ENCODE peak calls at places on chromosome 9, in six cellular contexts. S, K, J, O, B and Y are unnamed samples.

GRCh38 chr9:133494636-133495326 is 15.9 kb upstream of the SLC2A6 start:
- DNase-seq in S (no peak), B (no peak), J (no peak), K (no peak), O (no peak), Y (no peak)

GRCh38 chr9:109974143-109974917 is 194.3 kb downstream of the PALM2AKAP2 start:
- DNase-seq in J (no peak), S (no peak), K (no peak), O (peak; percentile 33), B (no peak), Y (no peak)

GRCh38 chr9:18061332-18061731 is 412.6 kb upstream of the ADAMTSL1 start:
- DNase-seq in S (no peak), K (no peak), B (no peak), J (no peak), O (no peak), Y (no peak)

GRCh38 chr9:115132648-115133047 is 14.7 kb upstream of the TNC start:
- DNase-seq in B (no peak), K (peak; percentile 78), O (no peak), S (no peak), J (no peak), Y (peak; percentile 89)

GRCh38 chr9:71638627-71639026 is 129.7 kb downstream of the CEMIP2 start:
- DNase-seq in B (no peak), O (no peak), J (no peak), S (no peak), K (peak; percentile 24), Y (no peak)

GRCh38 chr9:136110082-136111061 is 8.3 kb downstream of the TMEM250 start:
- DNase-seq in J (peak; percentile 66), S (no peak), B (no peak), K (peak; percentile 43), O (no peak), Y (peak; percentile 15)

GRCh38 chr9:99079542-99079941 is 25.4 kb upstream of the TGFBR1 start:
- DNase-seq in S (no peak), B (no peak), O (peak; percentile 30), K (no peak), J (no peak), Y (no peak)

GRCh38 chr9:109967651-109968331 is 187.8 kb downstream of the PALM2AKAP2 start:
- DNase-seq in S (no peak), B (no peak), K (no peak), O (peak; percentile 14), J (no peak), Y (no peak)

GRCh38 chr9:96048116-96048953 is 172.8 kb downstream of the ERCC6L2 start:
- DNase-seq in K (peak; percentile 28), J (peak; percentile 44), B (no peak), S (peak; percentile 65), O (no peak), Y (no peak)

GRCh38 chr9:108151161-108151586 is 661.6 kb upstream of the KLF4 start:
- DNase-seq in S (no peak), O (no peak), J (no peak), B (no peak), K (peak; percentile 69), Y (peak; percentile 60)

GRCh38 chr9:28956111-28956880 is 1383.0 kb upstream of the C9orf72 start:
- DNase-seq in J (no peak), B (no peak), K (no peak), S (no peak), O (no peak), Y (no peak)

GRCh38 chr9:14383815-14384214 is 69.9 kb upstream of the NFIB start:
- DNase-seq in J (no peak), B (no peak), O (no peak), K (no peak), S (no peak), Y (no peak)

GRCh38 chr9:27504259-27504658 is 19.8 kb upstream of the IFNK start:
- DNase-seq in B (no peak), O (no peak), J (no peak), K (no peak), S (no peak), Y (no peak)

GRCh38 chr9:111961011-111961410 is 64.4 kb downstream of the UGCG start:
- DNase-seq in J (no peak), K (no peak), S (no peak), B (no peak), O (no peak), Y (peak; percentile 79)

GRCh38 chr9:132818588-132818987 is 59.5 kb downstream of the AK8 start:
- DNase-seq in B (no peak), K (no peak), S (no peak), O (no peak), J (no peak), Y (no peak)

GRCh38 chr9:120386390-120387131 is 193.4 kb downstream of the CDK5RAP2 start:
- DNase-seq in O (no peak), K (no peak), B (no peak), S (no peak), J (no peak), Y (no peak)

GRCh38 chr9:123353984-123354591 is 1.9 kb upstream of the CRB2 start:
- DNase-seq in K (peak; percentile 71), J (peak; percentile 91), B (peak; percentile 53), O (peak; percentile 65), S (peak; percentile 81), Y (peak; percentile 46)

GRCh38 chr9:38240051-38240450 is 152.5 kb upstream of the ALDH1B1 start:
- DNase-seq in K (no peak), B (no peak), S (no peak), O (peak; percentile 2), J (no peak), Y (no peak)
- H3K14ac ChIP-seq in K (no peak overlapping the region), B (no peak overlapping the region), S (no peak overlapping the region), O (no peak overlapping the region), J (no peak overlapping the region), Y (no peak overlapping the region)

GRCh38 chr9:137300607-137301085 is 1.4 kb downstream of the NRARP start:
- DNase-seq in J (peak; percentile 68), O (no peak), K (peak; percentile 90), S (peak; percentile 70), B (no peak), Y (peak; percentile 20)

GRCh38 chr9:137299938-137300337 is 2.1 kb downstream of the NRARP start:
- DNase-seq in S (no peak), J (peak; percentile 39), B (no peak), K (no peak), O (no peak), Y (no peak)

GRCh38 chr9:137297966-137298365 is 4.1 kb downstream of the NRARP start:
- DNase-seq in S (no peak), J (peak; percentile 31), K (no peak), O (no peak), B (no peak), Y (no peak)

GRCh38 chr9:137298401-137298982 is 3.6 kb downstream of the NRARP start:
- DNase-seq in O (no peak), S (no peak), K (no peak), J (peak; percentile 35), B (no peak), Y (no peak)

GRCh38 chr9:137298983-137299521 is 3.0 kb downstream of the NRARP start:
- DNase-seq in O (no peak), K (no peak), B (no peak), J (peak; percentile 60), S (no peak), Y (no peak)
- H3K14ac ChIP-seq in O (no peak overlapping the region), K (no peak overlapping the region), B (no peak overlapping the region), J (no peak overlapping the region), S (no peak overlapping the region), Y (no peak overlapping the region)

GRCh38 chr9:134736791-134737489 is 95.3 kb downstream of the COL5A1 start:
- DNase-seq in K (no peak), O (no peak), S (no peak), B (no peak), J (no peak), Y (no peak)
- H3K14ac ChIP-seq in K (no peak overlapping the region), O (no peak overlapping the region), S (peak overlapping the region; percentile 66), B (no peak overlapping the region), J (no peak overlapping the region), Y (no peak overlapping the region)

GRCh38 chr9:36218411-36218901 is 27.7 kb downstream of the CLTA start:
- DNase-seq in K (no peak), O (no peak), S (no peak), J (no peak), B (no peak), Y (no peak)

GRCh38 chr9:36222449-36222848 is 31.7 kb downstream of the CLTA start:
- DNase-seq in S (no peak), B (no peak), O (no peak), J (no peak), K (no peak), Y (peak; percentile 45)

GRCh38 chr9:36217256-36217968 is 26.7 kb downstream of the CLTA start:
- DNase-seq in O (no peak), S (no peak), K (no peak), B (no peak), J (no peak), Y (no peak)

GRCh38 chr9:36218011-36218410 is 27.3 kb downstream of the CLTA start:
- DNase-seq in O (no peak), K (no peak), B (no peak), J (no peak), S (no peak), Y (no peak)

GRCh38 chr9:36221667-36222066 is 30.9 kb downstream of the CLTA start:
- DNase-seq in K (no peak), O (no peak), J (no peak), B (no peak), S (no peak), Y (no peak)
- H3K14ac ChIP-seq in K (no peak overlapping the region), O (no peak overlapping the region), J (no peak overlapping the region), B (no peak overlapping the region), S (no peak overlapping the region), Y (no peak overlapping the region)

GRCh38 chr9:105243935-105244273 is 547 bp upstream of the SLC44A1 start:
- DNase-seq in S (no peak), J (no peak), O (no peak), K (no peak), B (no peak), Y (no peak)

GRCh38 chr9:105244996-105245719 is 707 bp downstream of the SLC44A1 start:
- DNase-seq in K (peak; percentile 66), B (peak; percentile 70), O (peak; percentile 62), J (peak; percentile 90), S (peak; percentile 32), Y (no peak)

GRCh38 chr9:105245720-105246161 is 1.3 kb downstream of the SLC44A1 start:
- DNase-seq in S (no peak), K (no peak), J (no peak), B (no peak), O (no peak), Y (no peak)

GRCh38 chr9:105243015-105243686 is 1.3 kb upstream of the SLC44A1 start:
- DNase-seq in O (peak; percentile 94), K (peak; percentile 80), B (no peak), J (no peak), S (no peak), Y (peak; percentile 49)

DNA sequence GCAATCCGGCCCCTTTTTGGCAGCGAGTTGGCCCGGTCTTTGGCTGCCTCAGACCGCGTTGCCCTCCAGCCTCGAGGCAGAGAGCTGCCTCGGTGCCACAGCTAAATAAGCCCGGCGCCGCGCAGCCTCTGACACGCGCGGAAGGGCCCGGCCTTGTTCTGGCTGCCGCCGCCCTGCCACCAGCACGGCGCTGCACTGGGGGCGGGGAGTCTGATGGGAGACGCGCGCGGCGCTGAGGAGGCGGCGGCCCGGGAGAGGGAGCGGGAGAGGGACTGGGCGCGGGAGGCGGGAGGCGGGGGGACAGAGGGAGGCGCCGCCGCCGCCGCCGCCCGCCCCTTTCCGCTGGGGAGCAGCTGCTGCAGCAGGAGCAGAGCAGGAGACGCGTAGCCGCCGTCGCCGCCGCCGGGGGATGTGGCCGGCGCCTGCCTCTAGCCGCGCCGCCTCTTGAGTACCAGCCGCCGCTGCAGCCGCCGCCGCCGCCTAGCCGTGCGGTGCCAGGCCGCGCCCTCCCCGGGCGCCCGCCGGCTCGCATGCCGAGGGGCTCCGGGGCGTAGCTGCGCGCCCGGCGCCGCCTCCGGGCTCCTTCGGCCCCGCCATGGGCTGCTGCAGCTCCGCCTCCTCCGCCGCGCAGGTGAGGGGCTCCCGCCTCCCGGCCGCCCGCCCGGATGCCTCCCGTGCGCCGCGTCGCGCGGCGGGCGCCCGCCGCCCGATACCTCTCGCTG is at the start of gene SLC44A1:
- DNase-seq in S (peak; percentile 91), B (peak; percentile 76), J (peak; percentile 94), O (peak; percentile 94), K (peak; percentile 96), Y (peak; percentile 92)
- H3K14ac ChIP-seq in S (no peak within 1 kb of the TSS), B (no peak within 1 kb of the TSS), J (peak within 1 kb of the TSS; percentile 90), O (peak within 1 kb of the TSS; percentile 90), K (no peak within 1 kb of the TSS), Y (peak within 1 kb of the TSS; percentile 79)